ENCODE peak calls at places on chromosomes 1 and 21, in seven cellular contexts. One of them, this sample, is unnamed.

GRCh38 chr1:174225499-174226204 is 66.3 kb downstream of the RABGAP1L start:
- DNase-seq in breast epithelium: no peak
- DNase-seq in H1: no peak
- DNase-seq in transverse colon: no peak
- DNase-seq in stomach: no peak
- DNase-seq in K562: no peak
- DNase-seq in upper lobe of left lung: no peak
- DNase-seq in this sample: no peak

GRCh38 chr1:25245809-25246599 is 1.2 kb downstream of the RSRP1 start:
- DNase-seq in breast epithelium: no peak
- DNase-seq in H1: no peak
- DNase-seq in transverse colon: peak; percentile 48
- DNase-seq in stomach: no peak
- DNase-seq in K562: peak; percentile 63
- DNase-seq in upper lobe of left lung: peak; percentile 85
- DNase-seq in this sample: peak; percentile 81

GRCh38 chr1:205748398-205749093 is 1.4 kb downstream of the NUCKS1 start:
- DNase-seq in breast epithelium: no peak
- DNase-seq in H1: no peak
- DNase-seq in transverse colon: no peak
- DNase-seq in stomach: no peak
- DNase-seq in K562: peak; percentile 76
- DNase-seq in upper lobe of left lung: no peak
- DNase-seq in this sample: no peak

GRCh38 chr1:232570007-232570406 is 59.9 kb downstream of the SIPA1L2 start:
- DNase-seq in breast epithelium: no peak
- DNase-seq in H1: no peak
- DNase-seq in transverse colon: no peak
- DNase-seq in stomach: no peak
- DNase-seq in K562: no peak
- DNase-seq in upper lobe of left lung: no peak
- DNase-seq in this sample: no peak

GRCh38 chr1:114437812-114438211 is 73.2 kb downstream of the TRIM33 start:
- DNase-seq in breast epithelium: no peak
- DNase-seq in H1: no peak
- DNase-seq in transverse colon: no peak
- DNase-seq in stomach: no peak
- DNase-seq in K562: no peak
- DNase-seq in upper lobe of left lung: no peak
- DNase-seq in this sample: no peak

GRCh38 chr1:23452011-23452411 is 27.5 kb upstream of the TCEA3 start:
- DNase-seq in breast epithelium: peak; percentile 97
- DNase-seq in H1: no peak
- DNase-seq in transverse colon: peak; percentile 91
- DNase-seq in stomach: peak; percentile 96
- DNase-seq in K562: no peak
- DNase-seq in upper lobe of left lung: no peak
- DNase-seq in this sample: no peak

GRCh38 chr1:244012232-244012631 is 38.9 kb upstream of the ZBTB18 start:
- DNase-seq in breast epithelium: no peak
- DNase-seq in H1: no peak
- DNase-seq in transverse colon: no peak
- DNase-seq in stomach: no peak
- DNase-seq in K562: no peak
- DNase-seq in upper lobe of left lung: no peak
- DNase-seq in this sample: no peak

GRCh38 chr1:1302951-1303509 is 4.7 kb downstream of the ACAP3 start:
- DNase-seq in breast epithelium: no peak
- DNase-seq in H1: no peak
- DNase-seq in transverse colon: no peak
- DNase-seq in stomach: no peak
- DNase-seq in K562: no peak
- DNase-seq in upper lobe of left lung: peak; percentile 80
- DNase-seq in this sample: no peak

GRCh38 chr21:20276377-20276776 is 721.8 kb upstream of the NCAM2 start:
- DNase-seq in breast epithelium: no peak
- DNase-seq in H1: no peak
- DNase-seq in transverse colon: no peak
- DNase-seq in stomach: no peak
- DNase-seq in K562: no peak
- DNase-seq in upper lobe of left lung: no peak
- DNase-seq in this sample: no peak

GRCh38 chr1:9784508-9785133 is 39.1 kb downstream of the CLSTN1 start:
- DNase-seq in breast epithelium: no peak
- DNase-seq in H1: no peak
- DNase-seq in transverse colon: peak; percentile 72
- DNase-seq in stomach: peak; percentile 69
- DNase-seq in K562: peak; percentile 79
- DNase-seq in upper lobe of left lung: no peak
- DNase-seq in this sample: no peak

GRCh38 chr21:44842087-44842486 is 24.2 kb upstream of the SUMO3 start:
- DNase-seq in breast epithelium: peak; percentile 34
- DNase-seq in H1: no peak
- DNase-seq in transverse colon: no peak
- DNase-seq in stomach: no peak
- DNase-seq in K562: no peak
- DNase-seq in upper lobe of left lung: peak; percentile 41
- DNase-seq in this sample: no peak

GRCh38 chr1:10724052-10724494 is 72.4 kb downstream of the CASZ1 start:
- DNase-seq in breast epithelium: peak; percentile 89
- DNase-seq in H1: no peak
- DNase-seq in transverse colon: peak; percentile 49
- DNase-seq in stomach: peak; percentile 95
- DNase-seq in K562: no peak
- DNase-seq in upper lobe of left lung: no peak
- DNase-seq in this sample: no peak

GRCh38 chr1:67211589-67212563 is 45.6 kb downstream of the IL23R start:
- DNase-seq in breast epithelium: no peak
- DNase-seq in H1: no peak
- DNase-seq in transverse colon: peak; percentile 13
- DNase-seq in stomach: no peak
- DNase-seq in K562: peak; percentile 65
- DNase-seq in upper lobe of left lung: no peak
- DNase-seq in this sample: no peak

GRCh38 chr1:203592728-203593127 is 33.9 kb upstream of the ATP2B4 start:
- DNase-seq in breast epithelium: no peak
- DNase-seq in H1: no peak
- DNase-seq in transverse colon: no peak
- DNase-seq in stomach: no peak
- DNase-seq in K562: no peak
- DNase-seq in upper lobe of left lung: no peak
- DNase-seq in this sample: no peak

GRCh38 chr1:167663002-167663772 is 33.2 kb downstream of the RCSD1 start:
- DNase-seq in breast epithelium: no peak
- DNase-seq in H1: no peak
- DNase-seq in transverse colon: no peak
- DNase-seq in stomach: no peak
- DNase-seq in K562: peak; percentile 63
- DNase-seq in upper lobe of left lung: no peak
- DNase-seq in this sample: no peak

GRCh38 chr1:158117854-158118691 is 62.6 kb upstream of the CD1D start:
- DNase-seq in breast epithelium: no peak
- DNase-seq in H1: peak; percentile 87
- DNase-seq in transverse colon: peak; percentile 49
- DNase-seq in stomach: peak; percentile 35
- DNase-seq in K562: peak; percentile 63
- DNase-seq in upper lobe of left lung: peak; percentile 45
- DNase-seq in this sample: peak; percentile 89

GRCh38 chr1:170881268-170882265 is 53.8 kb upstream of the MROH9 start:
- DNase-seq in breast epithelium: no peak
- DNase-seq in H1: no peak
- DNase-seq in transverse colon: no peak
- DNase-seq in stomach: no peak
- DNase-seq in K562: no peak
- DNase-seq in upper lobe of left lung: no peak
- DNase-seq in this sample: no peak

GRCh38 chr1:159197767-159198557 is 6.7 kb upstream of the ACKR1 start:
- DNase-seq in breast epithelium: peak; percentile 61
- DNase-seq in H1: peak; percentile 89
- DNase-seq in transverse colon: peak; percentile 66
- DNase-seq in stomach: peak; percentile 69
- DNase-seq in K562: peak; percentile 82
- DNase-seq in upper lobe of left lung: no peak
- DNase-seq in this sample: no peak

GRCh38 chr1:83055391-83056170 is 943.4 kb downstream of the TTLL7 start:
- DNase-seq in breast epithelium: no peak
- DNase-seq in H1: no peak
- DNase-seq in transverse colon: no peak
- DNase-seq in stomach: no peak
- DNase-seq in K562: no peak
- DNase-seq in upper lobe of left lung: no peak
- DNase-seq in this sample: no peak

GRCh38 chr1:118987431-118988185 is 535 bp downstream of the TBX15 start:
- DNase-seq in breast epithelium: no peak
- DNase-seq in H1: peak; percentile 83
- DNase-seq in transverse colon: no peak
- DNase-seq in stomach: no peak
- DNase-seq in K562: peak; percentile 52
- DNase-seq in upper lobe of left lung: peak; percentile 81
- DNase-seq in this sample: no peak

GRCh38 chr1:46508760-46509159 is 19.1 kb downstream of the DMBX1 start:
- DNase-seq in breast epithelium: no peak
- DNase-seq in H1: no peak
- DNase-seq in transverse colon: no peak
- DNase-seq in stomach: no peak
- DNase-seq in K562: peak; percentile 91
- DNase-seq in upper lobe of left lung: no peak
- DNase-seq in this sample: no peak

DNA sequence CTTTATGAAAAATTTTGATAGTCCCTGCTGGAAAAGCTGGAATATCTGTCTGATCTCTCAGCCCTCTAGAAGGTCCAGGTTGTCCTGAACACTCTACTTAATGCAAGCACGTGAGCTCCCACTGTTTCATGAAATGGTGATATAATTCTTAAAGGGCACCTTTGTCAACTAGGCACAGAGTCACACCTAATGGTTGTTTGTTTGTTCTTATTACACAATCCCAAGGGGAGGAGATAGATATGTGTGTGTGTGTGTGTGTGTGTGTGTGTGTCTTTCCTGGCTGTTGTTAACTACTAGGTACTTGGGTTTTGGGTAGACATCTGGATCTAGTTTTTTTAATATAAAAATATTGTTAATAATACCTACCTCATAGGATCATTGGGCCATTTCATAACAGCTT is 63.9 kb downstream of the GRIK1 start:
- DNase-seq in breast epithelium: no peak
- DNase-seq in H1: no peak
- DNase-seq in transverse colon: no peak
- DNase-seq in stomach: no peak
- DNase-seq in K562: no peak
- DNase-seq in upper lobe of left lung: no peak
- DNase-seq in this sample: no peak
- H3K27ac ChIP-seq in breast epithelium: no peak overlapping the region
- H3K27ac ChIP-seq in H1: no peak overlapping the region
- H3K27ac ChIP-seq in transverse colon: no peak overlapping the region
- H3K27ac ChIP-seq in stomach: no peak overlapping the region
- H3K27ac ChIP-seq in K562: no peak overlapping the region
- H3K27ac ChIP-seq in upper lobe of left lung: no peak overlapping the region
- H3K27ac ChIP-seq in this sample: no peak overlapping the region

DNA sequence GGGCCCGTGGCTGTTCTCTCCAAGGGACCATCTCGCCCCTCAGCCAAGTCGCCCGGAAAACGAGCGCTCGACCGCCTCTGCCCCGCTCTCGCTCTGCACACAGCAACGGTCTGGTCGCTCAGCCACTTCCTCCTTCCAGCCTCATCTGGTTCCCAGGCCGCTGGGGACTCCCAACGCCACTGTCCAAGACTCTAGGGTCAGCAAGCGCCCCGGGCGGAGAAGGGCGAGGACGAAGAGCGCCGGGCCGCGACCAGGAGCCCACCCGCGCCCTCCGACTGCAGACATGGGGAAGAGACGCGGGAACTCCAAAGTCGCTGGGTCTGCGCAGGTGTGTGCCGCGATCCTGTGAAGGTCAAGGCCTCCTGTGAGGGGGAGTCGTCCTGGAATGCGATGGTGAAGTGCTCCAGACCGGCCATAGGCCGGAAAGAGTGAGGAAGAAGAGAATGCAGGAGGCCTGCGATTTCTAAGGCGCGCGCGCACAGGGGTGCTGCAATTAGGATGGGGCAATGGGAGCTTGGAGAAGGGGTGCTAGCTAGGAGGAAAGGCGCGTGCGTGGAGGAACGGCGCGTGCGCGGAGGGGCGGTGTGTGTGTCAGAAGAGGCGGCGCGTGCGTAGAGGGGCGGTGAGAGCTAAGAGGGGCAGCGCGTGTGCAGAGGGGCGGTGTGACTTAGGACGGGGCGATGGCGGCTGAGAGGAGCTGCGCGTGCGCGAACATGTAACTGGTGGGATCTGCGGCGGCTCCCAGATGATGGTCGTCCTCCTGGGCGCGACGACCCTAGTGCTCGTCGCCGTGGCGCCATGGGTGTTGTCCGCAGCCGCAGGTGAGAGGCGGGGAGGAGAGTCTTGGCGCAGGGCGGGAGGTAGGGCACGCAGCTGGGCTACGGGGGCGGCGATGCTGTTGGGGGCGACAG is at the start of gene IFNAR1:
- DNase-seq in breast epithelium: peak; percentile 98
- DNase-seq in H1: peak; percentile 96
- DNase-seq in transverse colon: peak; percentile 99
- DNase-seq in stomach: peak; percentile 99
- DNase-seq in K562: peak; percentile 100
- DNase-seq in upper lobe of left lung: peak; percentile 99
- DNase-seq in this sample: peak; percentile 100
- TF ChIP-seq POLR2A in breast epithelium: peak; percentile 61
- TF ChIP-seq POLR2A in H1: peak; percentile 83
- TF ChIP-seq POLR2A in transverse colon: peak; percentile 95
- TF ChIP-seq POLR2A in stomach: no peak
- TF ChIP-seq POLR2A in K562: peak; percentile 98
- TF ChIP-seq POLR2A in upper lobe of left lung: no peak
- TF ChIP-seq POLR2A in this sample: peak; percentile 81

DNA sequence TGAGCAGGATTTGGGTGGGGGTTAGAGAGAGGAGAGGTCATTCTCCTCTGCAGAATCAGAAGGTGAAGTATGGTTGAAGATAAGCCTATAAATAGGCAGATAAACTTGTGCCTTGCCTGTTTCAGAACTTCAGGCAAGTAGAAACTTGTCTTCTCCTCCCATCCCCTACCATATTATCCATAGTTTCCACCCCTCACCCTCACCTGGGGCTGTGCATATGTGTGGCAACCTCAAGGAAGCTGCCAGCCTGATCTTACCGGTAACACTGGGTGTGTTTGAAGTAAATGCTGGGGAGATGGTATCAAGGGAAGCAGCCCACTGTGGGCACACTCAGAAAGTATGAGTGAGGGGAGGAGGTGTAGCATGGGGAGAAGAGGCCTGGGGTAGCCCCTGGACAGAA is 14.5 kb downstream of the VANGL2 start:
- DNase-seq in breast epithelium: no peak
- DNase-seq in H1: no peak
- DNase-seq in transverse colon: no peak
- DNase-seq in stomach: no peak
- DNase-seq in K562: no peak
- DNase-seq in upper lobe of left lung: no peak
- DNase-seq in this sample: no peak
- TF ChIP-seq POLR2AphosphoS5 in breast epithelium: no peak
- TF ChIP-seq POLR2AphosphoS5 in H1: no peak
- TF ChIP-seq POLR2AphosphoS5 in transverse colon: no peak
- TF ChIP-seq POLR2AphosphoS5 in stomach: no peak
- TF ChIP-seq POLR2AphosphoS5 in K562: no peak
- TF ChIP-seq POLR2AphosphoS5 in upper lobe of left lung: no peak
- TF ChIP-seq POLR2AphosphoS5 in this sample: no peak

GRCh38 chr1:89527750-89528381 is 3.2 kb downstream of the LRRC8B start:
- DNase-seq in breast epithelium: no peak
- DNase-seq in H1: no peak
- DNase-seq in transverse colon: no peak
- DNase-seq in stomach: no peak
- DNase-seq in K562: no peak
- DNase-seq in upper lobe of left lung: no peak
- DNase-seq in this sample: no peak
- H3K27ac ChIP-seq in breast epithelium: no peak overlapping the region
- H3K27ac ChIP-seq in H1: no peak overlapping the region
- H3K27ac ChIP-seq in transverse colon: no peak overlapping the region
- H3K27ac ChIP-seq in stomach: no peak overlapping the region
- H3K27ac ChIP-seq in K562: no peak overlapping the region
- H3K27ac ChIP-seq in upper lobe of left lung: no peak overlapping the region
- H3K27ac ChIP-seq in this sample: no peak overlapping the region

This sample was measured in spleen.